ENCODE peak calls at places on chromosomes 16 and 17, in eight cellular contexts. One of them, this sample, is unnamed.

GRCh38 chr16:70433456-70434103 is 5.3 kb downstream of the ST3GAL2 start:
- DNase-seq in RPMI8226: no peak
- DNase-seq in cardiac fibroblast: peak
- DNase-seq in fibroblast of pulmonary artery: peak
- DNase-seq in stimulated activated CD8-positive, alpha-beta memory T cell treated with anti-CD3 and anti-CD28 coated beads, Interleukin-15, amount 100 ng/mL, for 1 hour: no peak
- DNase-seq in EL: peak
- DNase-seq in nucleus accumbens: no peak
- DNase-seq in GM10248: no peak
- DNase-seq in this sample: no peak

GRCh38 chr16:84726670-84727467 is 27.1 kb downstream of the USP10 start:
- DNase-seq in stimulated activated CD8-positive, alpha-beta memory T cell treated with anti-CD3 and anti-CD28 coated beads, Interleukin-15, amount 100 ng/mL, for 1 hour: no peak
- DNase-seq in EL: no peak
- DNase-seq in RPMI8226: no peak
- DNase-seq in cardiac fibroblast: no peak
- DNase-seq in GM10248: peak
- DNase-seq in nucleus accumbens: no peak
- DNase-seq in fibroblast of pulmonary artery: no peak
- DNase-seq in this sample: no peak

GRCh38 chr17:47891545-47892088 is 4.4 kb upstream of the SP2 start:
- DNase-seq in cardiac fibroblast: no peak
- DNase-seq in RPMI8226: no peak
- DNase-seq in fibroblast of pulmonary artery: no peak
- DNase-seq in stimulated activated CD8-positive, alpha-beta memory T cell treated with anti-CD3 and anti-CD28 coated beads, Interleukin-15, amount 100 ng/mL, for 1 hour: no peak
- DNase-seq in GM10248: no peak
- DNase-seq in EL: no peak
- DNase-seq in nucleus accumbens: no peak
- DNase-seq in this sample: no peak

GRCh38 chr16:55563797-55564196 is 2.7 kb upstream of the CAPNS2 start:
- DNase-seq in RPMI8226: no peak
- DNase-seq in GM10248: no peak
- DNase-seq in EL: no peak
- DNase-seq in stimulated activated CD8-positive, alpha-beta memory T cell treated with anti-CD3 and anti-CD28 coated beads, Interleukin-15, amount 100 ng/mL, for 1 hour: no peak
- DNase-seq in cardiac fibroblast: peak
- DNase-seq in fibroblast of pulmonary artery: peak
- DNase-seq in nucleus accumbens: no peak
- DNase-seq in this sample: no peak

GRCh38 chr17:40542562-40543411 is 22.5 kb downstream of the CCR7 start:
- DNase-seq in EL: peak
- DNase-seq in GM10248: peak
- DNase-seq in cardiac fibroblast: peak
- DNase-seq in RPMI8226: peak
- DNase-seq in stimulated activated CD8-positive, alpha-beta memory T cell treated with anti-CD3 and anti-CD28 coated beads, Interleukin-15, amount 100 ng/mL, for 1 hour: no peak
- DNase-seq in fibroblast of pulmonary artery: peak
- DNase-seq in nucleus accumbens: peak
- DNase-seq in this sample: peak

GRCh38 chr16:84618428-84619102 is 687 bp upstream of the COTL1 start:
- DNase-seq in RPMI8226: no peak
- DNase-seq in stimulated activated CD8-positive, alpha-beta memory T cell treated with anti-CD3 and anti-CD28 coated beads, Interleukin-15, amount 100 ng/mL, for 1 hour: no peak
- DNase-seq in GM10248: no peak
- DNase-seq in fibroblast of pulmonary artery: peak
- DNase-seq in cardiac fibroblast: peak
- DNase-seq in nucleus accumbens: no peak
- DNase-seq in EL: peak
- DNase-seq in this sample: no peak

GRCh38 chr16:28067604-28068382 is 4.3 kb upstream of the GSG1L start:
- DNase-seq in cardiac fibroblast: peak
- DNase-seq in EL: peak
- DNase-seq in RPMI8226: no peak
- DNase-seq in GM10248: no peak
- DNase-seq in stimulated activated CD8-positive, alpha-beta memory T cell treated with anti-CD3 and anti-CD28 coated beads, Interleukin-15, amount 100 ng/mL, for 1 hour: no peak
- DNase-seq in nucleus accumbens: no peak
- DNase-seq in fibroblast of pulmonary artery: peak
- DNase-seq in this sample: no peak

GRCh38 chr16:6081320-6081976 is 983.9 kb upstream of the EEF2KMT start:
- DNase-seq in fibroblast of pulmonary artery: peak
- DNase-seq in stimulated activated CD8-positive, alpha-beta memory T cell treated with anti-CD3 and anti-CD28 coated beads, Interleukin-15, amount 100 ng/mL, for 1 hour: no peak
- DNase-seq in cardiac fibroblast: peak
- DNase-seq in EL: no peak
- DNase-seq in nucleus accumbens: peak
- DNase-seq in RPMI8226: peak
- DNase-seq in GM10248: no peak
- DNase-seq in this sample: no peak

GRCh38 chr17:74394275-74394950 is 27.1 kb downstream of the GPR142 start:
- DNase-seq in RPMI8226: no peak
- DNase-seq in GM10248: no peak
- DNase-seq in fibroblast of pulmonary artery: no peak
- DNase-seq in cardiac fibroblast: no peak
- DNase-seq in stimulated activated CD8-positive, alpha-beta memory T cell treated with anti-CD3 and anti-CD28 coated beads, Interleukin-15, amount 100 ng/mL, for 1 hour: no peak
- DNase-seq in EL: no peak
- DNase-seq in nucleus accumbens: no peak
- DNase-seq in this sample: no peak

GRCh38 chr17:1077536-1078061 is 80.7 kb downstream of the TIMM22 start:
- DNase-seq in cardiac fibroblast: no peak
- DNase-seq in RPMI8226: peak
- DNase-seq in nucleus accumbens: no peak
- DNase-seq in stimulated activated CD8-positive, alpha-beta memory T cell treated with anti-CD3 and anti-CD28 coated beads, Interleukin-15, amount 100 ng/mL, for 1 hour: no peak
- DNase-seq in EL: no peak
- DNase-seq in fibroblast of pulmonary artery: no peak
- DNase-seq in GM10248: no peak
- DNase-seq in this sample: no peak

GRCh38 chr16:85187447-85187846 is 75.2 kb upstream of the CIBAR2 start:
- DNase-seq in fibroblast of pulmonary artery: no peak
- DNase-seq in nucleus accumbens: no peak
- DNase-seq in EL: no peak
- DNase-seq in RPMI8226: no peak
- DNase-seq in cardiac fibroblast: no peak
- DNase-seq in stimulated activated CD8-positive, alpha-beta memory T cell treated with anti-CD3 and anti-CD28 coated beads, Interleukin-15, amount 100 ng/mL, for 1 hour: no peak
- DNase-seq in GM10248: no peak
- DNase-seq in this sample: no peak

GRCh38 chr17:1498869-1499268 is 6.4 kb upstream of the MYO1C start:
- DNase-seq in EL: peak
- DNase-seq in cardiac fibroblast: peak
- DNase-seq in stimulated activated CD8-positive, alpha-beta memory T cell treated with anti-CD3 and anti-CD28 coated beads, Interleukin-15, amount 100 ng/mL, for 1 hour: no peak
- DNase-seq in fibroblast of pulmonary artery: peak
- DNase-seq in nucleus accumbens: no peak
- DNase-seq in RPMI8226: no peak
- DNase-seq in GM10248: no peak
- DNase-seq in this sample: no peak

GRCh38 chr17:13885953-13886889 is 183.1 kb upstream of the COX10 start:
- DNase-seq in stimulated activated CD8-positive, alpha-beta memory T cell treated with anti-CD3 and anti-CD28 coated beads, Interleukin-15, amount 100 ng/mL, for 1 hour: no peak
- DNase-seq in GM10248: no peak
- DNase-seq in nucleus accumbens: no peak
- DNase-seq in RPMI8226: no peak
- DNase-seq in EL: peak
- DNase-seq in cardiac fibroblast: no peak
- DNase-seq in fibroblast of pulmonary artery: no peak
- DNase-seq in this sample: no peak

GRCh38 chr16:10181196-10182162 is 749 bp downstream of the GRIN2A start:
- DNase-seq in cardiac fibroblast: peak
- DNase-seq in RPMI8226: peak
- DNase-seq in fibroblast of pulmonary artery: peak
- DNase-seq in EL: peak
- DNase-seq in nucleus accumbens: peak
- DNase-seq in GM10248: peak
- DNase-seq in stimulated activated CD8-positive, alpha-beta memory T cell treated with anti-CD3 and anti-CD28 coated beads, Interleukin-15, amount 100 ng/mL, for 1 hour: no peak
- DNase-seq in this sample: no peak

GRCh38 chr17:64005734-64006167 is 7.6 kb downstream of the PRR29 start:
- DNase-seq in RPMI8226: peak
- DNase-seq in GM10248: no peak
- DNase-seq in nucleus accumbens: no peak
- DNase-seq in fibroblast of pulmonary artery: no peak
- DNase-seq in cardiac fibroblast: no peak
- DNase-seq in EL: peak
- DNase-seq in stimulated activated CD8-positive, alpha-beta memory T cell treated with anti-CD3 and anti-CD28 coated beads, Interleukin-15, amount 100 ng/mL, for 1 hour: no peak
- DNase-seq in this sample: no peak

GRCh38 chr17:75571197-75571884 is 16.3 kb upstream of the MYO15B start:
- DNase-seq in fibroblast of pulmonary artery: peak
- DNase-seq in stimulated activated CD8-positive, alpha-beta memory T cell treated with anti-CD3 and anti-CD28 coated beads, Interleukin-15, amount 100 ng/mL, for 1 hour: no peak
- DNase-seq in EL: no peak
- DNase-seq in RPMI8226: peak
- DNase-seq in nucleus accumbens: no peak
- DNase-seq in cardiac fibroblast: peak
- DNase-seq in GM10248: peak
- DNase-seq in this sample: no peak

GRCh38 chr16:14608604-14609003 is 21.5 kb downstream of the PARN start:
- DNase-seq in nucleus accumbens: no peak
- DNase-seq in stimulated activated CD8-positive, alpha-beta memory T cell treated with anti-CD3 and anti-CD28 coated beads, Interleukin-15, amount 100 ng/mL, for 1 hour: no peak
- DNase-seq in fibroblast of pulmonary artery: no peak
- DNase-seq in RPMI8226: no peak
- DNase-seq in cardiac fibroblast: no peak
- DNase-seq in GM10248: no peak
- DNase-seq in EL: no peak
- DNase-seq in this sample: no peak

GRCh38 chr17:71438631-71439146 is 682.1 kb upstream of the SOX9 start:
- DNase-seq in EL: peak
- DNase-seq in stimulated activated CD8-positive, alpha-beta memory T cell treated with anti-CD3 and anti-CD28 coated beads, Interleukin-15, amount 100 ng/mL, for 1 hour: no peak
- DNase-seq in cardiac fibroblast: peak
- DNase-seq in RPMI8226: no peak
- DNase-seq in nucleus accumbens: no peak
- DNase-seq in fibroblast of pulmonary artery: peak
- DNase-seq in GM10248: no peak
- DNase-seq in this sample: no peak

GRCh38 chr16:67481561-67482259 is 753 bp upstream of the ATP6V0D1 start:
- DNase-seq in nucleus accumbens: no peak
- DNase-seq in EL: no peak
- DNase-seq in stimulated activated CD8-positive, alpha-beta memory T cell treated with anti-CD3 and anti-CD28 coated beads, Interleukin-15, amount 100 ng/mL, for 1 hour: peak
- DNase-seq in GM10248: no peak
- DNase-seq in fibroblast of pulmonary artery: peak
- DNase-seq in cardiac fibroblast: peak
- DNase-seq in RPMI8226: peak
- DNase-seq in this sample: peak

GRCh38 chr17:32755045-32755805 is 121.7 kb downstream of the MYO1D start:
- DNase-seq in fibroblast of pulmonary artery: peak
- DNase-seq in GM10248: peak
- DNase-seq in stimulated activated CD8-positive, alpha-beta memory T cell treated with anti-CD3 and anti-CD28 coated beads, Interleukin-15, amount 100 ng/mL, for 1 hour: no peak
- DNase-seq in cardiac fibroblast: peak
- DNase-seq in RPMI8226: peak
- DNase-seq in EL: peak
- DNase-seq in nucleus accumbens: peak
- DNase-seq in this sample: peak

GRCh38 chr17:81564778-81565177 is 12.6 kb upstream of the FAAP100 start:
- DNase-seq in GM10248: no peak
- DNase-seq in cardiac fibroblast: no peak
- DNase-seq in RPMI8226: no peak
- DNase-seq in EL: no peak
- DNase-seq in stimulated activated CD8-positive, alpha-beta memory T cell treated with anti-CD3 and anti-CD28 coated beads, Interleukin-15, amount 100 ng/mL, for 1 hour: no peak
- DNase-seq in fibroblast of pulmonary artery: no peak
- DNase-seq in nucleus accumbens: no peak
- DNase-seq in this sample: no peak

GRCh38 chr17:66737524-66737923 is 97.4 kb upstream of the CACNG5 start:
- DNase-seq in fibroblast of pulmonary artery: peak
- DNase-seq in stimulated activated CD8-positive, alpha-beta memory T cell treated with anti-CD3 and anti-CD28 coated beads, Interleukin-15, amount 100 ng/mL, for 1 hour: no peak
- DNase-seq in cardiac fibroblast: peak
- DNase-seq in GM10248: no peak
- DNase-seq in EL: no peak
- DNase-seq in RPMI8226: no peak
- DNase-seq in nucleus accumbens: peak
- DNase-seq in this sample: no peak

GRCh38 chr16:14024300-14024699 is 46.8 kb upstream of the MRTFB start:
- DNase-seq in EL: no peak
- DNase-seq in stimulated activated CD8-positive, alpha-beta memory T cell treated with anti-CD3 and anti-CD28 coated beads, Interleukin-15, amount 100 ng/mL, for 1 hour: no peak
- DNase-seq in fibroblast of pulmonary artery: peak
- DNase-seq in nucleus accumbens: no peak
- DNase-seq in RPMI8226: peak
- DNase-seq in GM10248: no peak
- DNase-seq in cardiac fibroblast: peak
- DNase-seq in this sample: no peak

This sample was measured in central memory CD4-positive, alpha-beta T cell.